ENCODE peak calls at places on chromosomes 6 and 20, in six cellular contexts. One of them, this sample, is unnamed.

GRCh38 chr6:65569505-65569904 is 137.5 kb downstream of the EYS start:
- DNase-seq in stomach: no peak
- DNase-seq in choroid plexus epithelial cell: no peak
- DNase-seq in omental fat pad: no peak
- DNase-seq in astrocyte: no peak
- DNase-seq in Panc1: no peak
- DNase-seq in this sample: no peak

GRCh38 chr20:44396369-44396768 is 40.9 kb downstream of the HNF4A start:
- DNase-seq in stomach: no peak
- DNase-seq in choroid plexus epithelial cell: no peak
- DNase-seq in omental fat pad: no peak
- DNase-seq in astrocyte: no peak
- DNase-seq in Panc1: no peak
- DNase-seq in this sample: no peak

GRCh38 chr6:156852147-156852857 is 75.1 kb downstream of the ARID1B start:
- DNase-seq in stomach: no peak
- DNase-seq in choroid plexus epithelial cell: no peak
- DNase-seq in omental fat pad: no peak
- DNase-seq in astrocyte: no peak
- DNase-seq in Panc1: no peak
- DNase-seq in this sample: no peak

GRCh38 chr6:13563009-13563408 is 11.4 kb upstream of the SIRT5 start:
- DNase-seq in stomach: no peak
- DNase-seq in choroid plexus epithelial cell: no peak
- DNase-seq in omental fat pad: no peak
- DNase-seq in astrocyte: no peak
- DNase-seq in Panc1: no peak
- DNase-seq in this sample: no peak

GRCh38 chr6:89942601-89943000 is 48.3 kb downstream of the GJA10 start:
- DNase-seq in stomach: no peak
- DNase-seq in choroid plexus epithelial cell: no peak
- DNase-seq in omental fat pad: no peak
- DNase-seq in astrocyte: no peak
- DNase-seq in Panc1: no peak
- DNase-seq in this sample: no peak

GRCh38 chr6:130070747-130071146 is 52.4 kb downstream of the L3MBTL3 start:
- DNase-seq in stomach: no peak
- DNase-seq in choroid plexus epithelial cell: no peak
- DNase-seq in omental fat pad: no peak
- DNase-seq in astrocyte: peak
- DNase-seq in Panc1: no peak
- DNase-seq in this sample: no peak

GRCh38 chr6:96164802-96165201 is 149.0 kb downstream of the FUT9 start:
- DNase-seq in stomach: no peak
- DNase-seq in choroid plexus epithelial cell: no peak
- DNase-seq in omental fat pad: no peak
- DNase-seq in astrocyte: peak
- DNase-seq in Panc1: no peak
- DNase-seq in this sample: no peak

GRCh38 chr20:10433623-10434466 is at the start of gene MKKS:
- DNase-seq in stomach: peak
- DNase-seq in choroid plexus epithelial cell: peak
- DNase-seq in omental fat pad: peak
- DNase-seq in astrocyte: peak
- DNase-seq in Panc1: no peak
- DNase-seq in this sample: peak

GRCh38 chr6:107490568-107491058 is 696 bp downstream of the SOBP start:
- DNase-seq in stomach: no peak
- DNase-seq in choroid plexus epithelial cell: peak
- DNase-seq in omental fat pad: no peak
- DNase-seq in astrocyte: no peak
- DNase-seq in Panc1: no peak
- DNase-seq in this sample: no peak

GRCh38 chr6:159149641-159150040 is 19.6 kb upstream of the FNDC1 start:
- DNase-seq in stomach: no peak
- DNase-seq in choroid plexus epithelial cell: no peak
- DNase-seq in omental fat pad: no peak
- DNase-seq in astrocyte: no peak
- DNase-seq in Panc1: no peak
- DNase-seq in this sample: no peak
- TF ChIP-seq CTCF in stomach: no peak
- TF ChIP-seq CTCF in choroid plexus epithelial cell: no peak
- TF ChIP-seq CTCF in omental fat pad: no peak
- TF ChIP-seq CTCF in astrocyte: no peak
- TF ChIP-seq CTCF in Panc1: no peak
- TF ChIP-seq CTCF in this sample: no peak

DNA sequence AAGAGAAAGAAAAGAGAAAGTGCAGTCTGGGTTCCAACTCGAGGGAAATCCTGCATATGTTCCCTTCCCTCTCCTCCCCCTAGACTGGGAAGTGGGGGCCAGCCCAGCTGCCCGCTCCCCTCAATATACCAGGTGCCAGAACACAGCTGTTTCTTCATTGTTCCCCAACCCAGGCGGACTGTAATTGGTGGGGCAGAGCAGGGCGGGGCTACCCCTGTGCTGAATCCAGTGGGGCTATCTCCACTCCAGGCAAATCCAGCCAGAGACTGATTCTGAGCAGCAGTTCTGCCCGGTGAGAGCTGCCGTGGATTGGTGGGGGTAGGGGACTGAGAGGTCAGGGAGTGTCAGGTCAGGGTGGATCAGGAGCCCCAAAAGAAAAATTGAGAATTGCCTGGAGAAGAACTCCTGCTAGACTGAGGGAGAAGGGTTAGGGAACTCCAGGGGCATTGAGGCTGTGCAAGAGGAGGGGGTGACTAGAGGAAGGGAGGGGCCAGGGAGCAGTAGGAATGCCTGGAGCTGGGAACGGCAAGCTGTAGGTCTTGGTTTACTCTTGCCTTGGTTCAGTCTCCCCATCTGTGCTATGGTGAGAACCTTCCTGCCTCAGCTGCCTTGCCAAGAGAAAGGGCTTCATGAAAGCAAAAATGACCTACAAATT is at the start of gene MYMX:
- DNase-seq in stomach: peak
- DNase-seq in choroid plexus epithelial cell: no peak
- DNase-seq in omental fat pad: no peak
- DNase-seq in astrocyte: no peak
- DNase-seq in Panc1: no peak
- DNase-seq in this sample: no peak
- TF ChIP-seq CTCF in stomach: no peak
- TF ChIP-seq CTCF in choroid plexus epithelial cell: no peak
- TF ChIP-seq CTCF in omental fat pad: no peak
- TF ChIP-seq CTCF in astrocyte: no peak
- TF ChIP-seq CTCF in Panc1: no peak
- TF ChIP-seq CTCF in this sample: no peak

DNA sequence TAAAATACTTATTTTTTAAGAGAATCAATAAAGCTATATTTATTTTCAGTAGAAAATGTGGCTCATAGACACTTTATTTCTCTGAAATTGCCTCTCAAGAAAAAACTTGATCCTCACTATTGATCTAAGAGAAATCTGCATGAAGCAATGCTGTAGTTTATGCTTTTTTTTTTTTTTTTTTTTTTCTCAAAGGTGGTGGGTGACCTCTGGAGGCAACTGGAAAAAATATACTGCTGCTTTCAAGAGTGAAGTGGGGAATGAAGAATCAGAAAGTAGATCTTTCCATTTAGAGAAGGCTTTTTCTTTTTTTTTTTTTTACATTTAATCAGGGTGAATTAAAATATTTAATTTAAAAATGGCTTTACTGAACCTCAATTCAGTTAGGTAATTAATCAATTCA is 169.3 kb downstream of the SLC16A10 start:
- DNase-seq in stomach: no peak
- DNase-seq in choroid plexus epithelial cell: peak
- DNase-seq in omental fat pad: no peak
- DNase-seq in astrocyte: no peak
- DNase-seq in Panc1: no peak
- DNase-seq in this sample: no peak
- TF ChIP-seq CTCF in stomach: no peak
- TF ChIP-seq CTCF in choroid plexus epithelial cell: peak
- TF ChIP-seq CTCF in omental fat pad: no peak
- TF ChIP-seq CTCF in astrocyte: no peak
- TF ChIP-seq CTCF in Panc1: peak
- TF ChIP-seq CTCF in this sample: no peak

GRCh38 chr6:4055420-4056041 is 23.4 kb downstream of the FAM217A start:
- DNase-seq in stomach: peak
- DNase-seq in choroid plexus epithelial cell: peak
- DNase-seq in omental fat pad: no peak
- DNase-seq in astrocyte: peak
- DNase-seq in Panc1: peak
- DNase-seq in this sample: no peak
- TF ChIP-seq CTCF in stomach: no peak
- TF ChIP-seq CTCF in choroid plexus epithelial cell: peak
- TF ChIP-seq CTCF in omental fat pad: no peak
- TF ChIP-seq CTCF in astrocyte: peak
- TF ChIP-seq CTCF in Panc1: peak
- TF ChIP-seq CTCF in this sample: no peak

This sample was measured in mesothelial cell of epicardium.